ENCODE peak calls at places on chromosomes 5 and 9, in four cellular contexts. P, H, V and B are unnamed samples.

GRCh38 chr9:89106224-89106851 is 72.3 kb downstream of the SHC3 start:
- DNase-seq in H (no peak), V (no peak), P (no peak), B (no peak)

GRCh38 chr5:150729859-150730258 is 29.0 kb downstream of the DCTN4 start:
- DNase-seq in V (no peak), P (no peak), H (no peak), B (no peak)

GRCh38 chr9:15250013-15250412 is 57.0 kb downstream of the TTC39B start:
- DNase-seq in P (no peak), V (no peak), H (no peak), B (no peak)

GRCh38 chr5:143002459-143003327 is 232.5 kb downstream of the ARHGAP26 start:
- DNase-seq in H (no peak), V (peak; percentile 32), P (peak; percentile 82), B (peak; percentile 67)

GRCh38 chr5:99037668-99038067 is 108.9 kb upstream of the CHD1 start:
- DNase-seq in H (no peak), V (no peak), P (no peak), B (peak; percentile 19)

GRCh38 chr9:71504636-71505035 is 263.7 kb downstream of the CEMIP2 start:
- DNase-seq in V (no peak), H (no peak), P (no peak), B (no peak)

GRCh38 chr5:7321724-7322123 is 74.2 kb upstream of the ADCY2 start:
- DNase-seq in H (no peak), P (no peak), V (no peak), B (no peak)

GRCh38 chr5:91141642-91142041 is 241.5 kb downstream of the ARRDC3 start:
- DNase-seq in V (no peak), P (no peak), H (no peak), B (no peak)

GRCh38 chr5:39580702-39581498 is 156.1 kb upstream of the DAB2 start:
- DNase-seq in H (no peak), P (no peak), V (no peak), B (no peak)

GRCh38 chr5:116734717-116735072 is 160.1 kb upstream of the SEMA6A start:
- DNase-seq in V (no peak), H (no peak), P (no peak), B (no peak)

GRCh38 chr5:62627121-62627520 is 48.5 kb downstream of the LRRC70 start:
- DNase-seq in V (no peak), H (no peak), P (no peak), B (no peak)

GRCh38 chr9:133680250-133680975 is 44.2 kb downstream of the DBH start:
- DNase-seq in H (no peak), P (no peak), V (peak; percentile 23), B (no peak)

GRCh38 chr5:115810776-115811175 is 5.7 kb downstream of the CDO1 start:
- DNase-seq in V (no peak), P (no peak), H (no peak), B (no peak)

GRCh38 chr9:135048046-135048757 is 39.3 kb upstream of the OLFM1 start:
- DNase-seq in V (no peak), H (no peak), P (no peak), B (no peak)

GRCh38 chr5:29852329-29852728 is 1341.2 kb upstream of the CDH6 start:
- DNase-seq in H (no peak), V (no peak), P (no peak), B (no peak)

GRCh38 chr5:140049205-140049604 is 6.1 kb upstream of the NRG2 start:
- DNase-seq in P (no peak), H (no peak), V (no peak), B (no peak)

GRCh38 chr5:73312146-73312871 is 136.3 kb downstream of the FOXD1 start:
- DNase-seq in H (no peak), P (no peak), V (no peak), B (no peak)

GRCh38 chr5:140595538-140595937 is 30.9 kb downstream of the SLC35A4 start:
- DNase-seq in H (no peak), V (no peak), P (no peak), B (peak; percentile 37)

GRCh38 chr5:144951001-144951400 is 780.3 kb downstream of the KCTD16 start:
- DNase-seq in P (no peak), V (no peak), H (no peak), B (no peak)
- TF ChIP-seq JUND in P (no peak), V (no peak), H (no peak), B (no peak)

GRCh38 chr5:53253421-53253871 is 143.9 kb upstream of the MOCS2 start:
- DNase-seq in V (no peak), P (no peak), H (no peak), B (no peak)
- TF ChIP-seq JUND in V (no peak), P (no peak), H (no peak), B (no peak)

DNA sequence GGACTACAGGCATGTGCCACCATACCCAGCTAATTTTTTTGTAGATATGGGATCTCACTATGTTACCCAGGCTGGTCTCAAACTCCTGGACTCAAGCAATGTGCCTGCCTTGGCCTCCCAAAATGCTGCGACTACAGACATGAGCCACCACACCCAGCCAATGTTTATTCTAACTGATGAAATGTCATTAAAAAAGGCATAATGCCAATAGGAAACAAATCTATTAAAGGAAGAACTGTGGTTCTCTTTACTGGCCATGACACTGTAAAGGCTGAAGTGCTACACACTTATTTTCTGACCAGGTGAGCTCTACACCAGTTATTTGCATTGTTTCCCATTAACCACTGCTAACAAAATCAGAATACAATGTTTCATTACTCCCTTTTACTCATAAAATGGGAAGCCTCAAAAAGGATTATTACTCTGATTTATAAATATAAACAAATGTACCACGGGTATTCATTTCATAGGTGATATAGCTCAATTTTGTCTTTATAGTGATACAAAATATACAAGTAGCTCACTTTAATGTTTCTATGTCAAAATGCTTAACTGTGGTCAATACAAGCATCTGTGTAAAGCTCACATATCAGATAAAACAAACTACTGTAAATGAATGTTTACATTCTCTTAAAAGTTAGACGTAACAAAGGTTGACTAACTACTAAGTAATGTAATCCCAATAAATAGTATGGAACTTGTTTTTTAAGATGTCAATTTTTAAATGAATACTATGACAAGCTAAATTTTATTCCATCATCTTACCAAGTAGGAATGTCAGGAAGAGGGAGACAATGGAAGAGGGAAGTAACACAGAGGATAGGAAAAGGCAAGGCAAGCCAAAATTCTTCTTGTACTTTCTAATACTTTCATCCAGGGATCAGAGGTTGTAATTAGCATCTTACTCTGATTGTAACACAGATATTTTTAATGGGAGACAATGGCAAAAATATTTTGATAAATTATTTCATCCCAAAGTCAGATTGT is 105.7 kb downstream of the STRBP start:
- DNase-seq in H (no peak), P (no peak), V (no peak), B (no peak)
- TF ChIP-seq JUND in H (no peak), P (no peak), V (no peak), B (no peak)

GRCh38 chr5:102138243-102138653 is 157.8 kb downstream of the SLCO4C1 start:
- DNase-seq in V (no peak), H (no peak), P (no peak), B (no peak)
- TF ChIP-seq JUND in V (no peak), H (no peak), P (no peak), B (no peak)